ENCODE peak calls at places on chromosome 1, in six cellular contexts. One of them, this sample, is unnamed.
A peak's percentile ranks its signal among the peaks of the same experiment; 100 is the strongest.

GRCh38 chr1:53708687-53709086 is 30.3 kb downstream of the GLIS1 start:
- DNase-seq in H54: no peak
- DNase-seq in fibroblast of mammary gland: no peak
- DNase-seq in NCI-H1092: no peak
- DNase-seq in choroid plexus epithelial cell: no peak
- DNase-seq in stimulated activated CD4-positive, alpha-beta T cell treated with anti-CD3 and anti-CD28 coated beads, Interleukin-1b, Interleukin-23, amount 100 ng/mL, for 24 hours: no peak
- DNase-seq in this sample: no peak

GRCh38 chr1:29266912-29267311 is 30.6 kb downstream of the PTPRU start:
- DNase-seq in H54: no peak
- DNase-seq in fibroblast of mammary gland: no peak
- DNase-seq in NCI-H1092: no peak
- DNase-seq in choroid plexus epithelial cell: no peak
- DNase-seq in stimulated activated CD4-positive, alpha-beta T cell treated with anti-CD3 and anti-CD28 coated beads, Interleukin-1b, Interleukin-23, amount 100 ng/mL, for 24 hours: no peak
- DNase-seq in this sample: no peak

GRCh38 chr1:156104065-156104810 is 10.3 kb upstream of the LMNA start:
- DNase-seq in H54: peak; percentile 83
- DNase-seq in fibroblast of mammary gland: peak; percentile 88
- DNase-seq in NCI-H1092: peak; percentile 13
- DNase-seq in choroid plexus epithelial cell: peak; percentile 76
- DNase-seq in stimulated activated CD4-positive, alpha-beta T cell treated with anti-CD3 and anti-CD28 coated beads, Interleukin-1b, Interleukin-23, amount 100 ng/mL, for 24 hours: no peak
- DNase-seq in this sample: no peak

GRCh38 chr1:68973459-68974244 is 476.8 kb upstream of the DEPDC1 start:
- DNase-seq in H54: peak; percentile 7
- DNase-seq in fibroblast of mammary gland: peak; percentile 67
- DNase-seq in NCI-H1092: no peak
- DNase-seq in choroid plexus epithelial cell: peak; percentile 14
- DNase-seq in stimulated activated CD4-positive, alpha-beta T cell treated with anti-CD3 and anti-CD28 coated beads, Interleukin-1b, Interleukin-23, amount 100 ng/mL, for 24 hours: no peak
- DNase-seq in this sample: no peak

GRCh38 chr1:18170444-18170843 is 62.8 kb downstream of the IGSF21 start:
- DNase-seq in H54: no peak
- DNase-seq in fibroblast of mammary gland: no peak
- DNase-seq in NCI-H1092: no peak
- DNase-seq in choroid plexus epithelial cell: no peak
- DNase-seq in stimulated activated CD4-positive, alpha-beta T cell treated with anti-CD3 and anti-CD28 coated beads, Interleukin-1b, Interleukin-23, amount 100 ng/mL, for 24 hours: no peak
- DNase-seq in this sample: no peak

GRCh38 chr1:199954701-199955100 is 72.8 kb upstream of the NR5A2 start:
- DNase-seq in H54: no peak
- DNase-seq in fibroblast of mammary gland: no peak
- DNase-seq in NCI-H1092: no peak
- DNase-seq in choroid plexus epithelial cell: peak; percentile 12
- DNase-seq in stimulated activated CD4-positive, alpha-beta T cell treated with anti-CD3 and anti-CD28 coated beads, Interleukin-1b, Interleukin-23, amount 100 ng/mL, for 24 hours: no peak
- DNase-seq in this sample: peak; percentile 36

GRCh38 chr1:162033445-162033844 is 9.8 kb upstream of the OLFML2B start:
- DNase-seq in H54: no peak
- DNase-seq in fibroblast of mammary gland: no peak
- DNase-seq in NCI-H1092: peak; percentile 49
- DNase-seq in choroid plexus epithelial cell: no peak
- DNase-seq in stimulated activated CD4-positive, alpha-beta T cell treated with anti-CD3 and anti-CD28 coated beads, Interleukin-1b, Interleukin-23, amount 100 ng/mL, for 24 hours: no peak
- DNase-seq in this sample: no peak

GRCh38 chr1:165843304-165843703 is 15.9 kb downstream of the UCK2 start:
- DNase-seq in H54: no peak
- DNase-seq in fibroblast of mammary gland: peak; percentile 68
- DNase-seq in NCI-H1092: no peak
- DNase-seq in choroid plexus epithelial cell: no peak
- DNase-seq in stimulated activated CD4-positive, alpha-beta T cell treated with anti-CD3 and anti-CD28 coated beads, Interleukin-1b, Interleukin-23, amount 100 ng/mL, for 24 hours: no peak
- DNase-seq in this sample: no peak

GRCh38 chr1:202143011-202143767 is 1.3 kb downstream of the ARL8A start:
- DNase-seq in H54: no peak
- DNase-seq in fibroblast of mammary gland: no peak
- DNase-seq in NCI-H1092: no peak
- DNase-seq in choroid plexus epithelial cell: no peak
- DNase-seq in stimulated activated CD4-positive, alpha-beta T cell treated with anti-CD3 and anti-CD28 coated beads, Interleukin-1b, Interleukin-23, amount 100 ng/mL, for 24 hours: no peak
- DNase-seq in this sample: peak; percentile 76

This sample was measured in germinal center.